ENCODE peak calls at places on chromosome 2, in five cellular contexts. One of them, this sample, is unnamed. For H3K4me1, the result is how much of the 10 kb centered on the place peaks cover.

GRCh38 chr2:10097352-10098148 is 17.3 kb upstream of the CYS1 start:
- DNase-seq in Peyer's patch: peak
- DNase-seq in right lobe of liver: peak
- DNase-seq in PC-9: peak
- DNase-seq in left lung: peak
- DNase-seq in this sample: peak

GRCh38 chr2:221572180-221572820 is at the start of gene EPHA4:
- DNase-seq in Peyer's patch: peak
- DNase-seq in right lobe of liver: peak
- DNase-seq in PC-9: peak
- DNase-seq in left lung: peak
- DNase-seq in this sample: peak

GRCh38 chr2:3594493-3595281 is at the start of gene COLEC11:
- DNase-seq in Peyer's patch: no peak
- DNase-seq in right lobe of liver: peak
- DNase-seq in left lung: peak
- DNase-seq in PC-9: no peak
- DNase-seq in this sample: no peak

GRCh38 chr2:98771264-98771663 is 40.3 kb upstream of the MGAT4A start:
- DNase-seq in left lung: no peak
- DNase-seq in PC-9: no peak
- DNase-seq in Peyer's patch: no peak
- DNase-seq in right lobe of liver: no peak
- DNase-seq in this sample: no peak

GRCh38 chr2:11764359-11764758 is 17.9 kb downstream of the LPIN1 start:
- DNase-seq in PC-9: no peak
- DNase-seq in right lobe of liver: peak
- DNase-seq in Peyer's patch: no peak
- DNase-seq in left lung: no peak
- DNase-seq in this sample: no peak

GRCh38 chr2:148963461-148963860 is 75.0 kb upstream of the LYPD6B start:
- DNase-seq in PC-9: no peak
- DNase-seq in Peyer's patch: no peak
- DNase-seq in left lung: no peak
- DNase-seq in right lobe of liver: no peak
- DNase-seq in this sample: no peak

GRCh38 chr2:198314559-198315153 is 510.3 kb downstream of the PLCL1 start:
- DNase-seq in PC-9: peak
- DNase-seq in Peyer's patch: no peak
- DNase-seq in right lobe of liver: no peak
- DNase-seq in left lung: no peak
- DNase-seq in this sample: peak

GRCh38 chr2:226077031-226077430 is 677.5 kb downstream of the NYAP2 start:
- DNase-seq in PC-9: no peak
- DNase-seq in right lobe of liver: no peak
- DNase-seq in left lung: no peak
- DNase-seq in Peyer's patch: no peak
- DNase-seq in this sample: no peak

GRCh38 chr2:3759766-3760165 is 56.4 kb downstream of the DCDC2C start:
- DNase-seq in PC-9: no peak
- DNase-seq in left lung: no peak
- DNase-seq in Peyer's patch: no peak
- DNase-seq in right lobe of liver: no peak
- DNase-seq in this sample: no peak

GRCh38 chr2:71500426-71501079 is 47.2 kb downstream of the DYSF start:
- DNase-seq in right lobe of liver: no peak
- DNase-seq in Peyer's patch: no peak
- DNase-seq in left lung: no peak
- DNase-seq in PC-9: no peak
- DNase-seq in this sample: no peak

GRCh38 chr2:2874805-2875204 is 502.8 kb downstream of the EIPR1 start:
- DNase-seq in PC-9: no peak
- DNase-seq in right lobe of liver: no peak
- DNase-seq in left lung: no peak
- DNase-seq in Peyer's patch: no peak
- DNase-seq in this sample: no peak

GRCh38 chr2:201257381-201257940 is 2.9 kb upstream of the CASP8 start:
- DNase-seq in PC-9: peak
- DNase-seq in left lung: peak
- DNase-seq in right lobe of liver: no peak
- DNase-seq in Peyer's patch: peak
- DNase-seq in this sample: peak

GRCh38 chr2:219701847-219702634 is 74.6 kb downstream of the SLC4A3 start:
- DNase-seq in left lung: no peak
- DNase-seq in Peyer's patch: no peak
- DNase-seq in PC-9: no peak
- DNase-seq in right lobe of liver: no peak
- DNase-seq in this sample: no peak

GRCh38 chr2:200077210-200077650 is 121.8 kb downstream of the MAIP1 start:
- DNase-seq in PC-9: peak
- DNase-seq in left lung: no peak
- DNase-seq in Peyer's patch: no peak
- DNase-seq in right lobe of liver: no peak
- DNase-seq in this sample: peak

GRCh38 chr2:135256531-135257258 is 204.6 kb downstream of the RAB3GAP1 start:
- DNase-seq in right lobe of liver: no peak
- DNase-seq in Peyer's patch: no peak
- DNase-seq in PC-9: peak
- DNase-seq in left lung: no peak
- DNase-seq in this sample: peak

GRCh38 chr2:135259116-135259515 is 207.0 kb downstream of the RAB3GAP1 start:
- DNase-seq in right lobe of liver: no peak
- DNase-seq in left lung: no peak
- DNase-seq in Peyer's patch: no peak
- DNase-seq in PC-9: no peak
- DNase-seq in this sample: no peak

GRCh38 chr2:135257383-135258090 is 205.4 kb downstream of the RAB3GAP1 start:
- DNase-seq in PC-9: no peak
- DNase-seq in right lobe of liver: no peak
- DNase-seq in Peyer's patch: no peak
- DNase-seq in left lung: no peak
- DNase-seq in this sample: peak

GRCh38 chr2:135255208-135255607 is 203.1 kb downstream of the RAB3GAP1 start:
- DNase-seq in PC-9: no peak
- DNase-seq in left lung: no peak
- DNase-seq in Peyer's patch: no peak
- DNase-seq in right lobe of liver: no peak
- DNase-seq in this sample: no peak

DNA sequence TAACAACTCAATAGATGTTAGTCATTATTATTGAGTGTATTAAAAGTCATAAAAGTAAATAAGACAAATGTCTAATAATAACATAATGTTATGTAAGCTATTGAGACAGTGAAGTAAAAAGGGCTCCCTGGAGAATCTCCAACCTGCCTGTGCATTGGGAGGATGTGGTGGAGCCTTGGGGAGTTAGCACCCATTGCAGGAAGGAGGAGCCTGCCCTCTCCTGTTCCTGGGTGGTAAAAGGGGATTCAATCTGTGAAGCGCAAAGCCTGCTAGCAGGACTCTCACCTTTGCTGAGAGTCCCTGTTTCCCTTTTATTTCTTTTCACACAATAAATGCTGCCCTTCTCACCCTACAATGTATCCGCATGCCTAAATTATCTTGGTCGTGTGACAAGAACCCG is 206.1 kb downstream of the RAB3GAP1 start:
- DNase-seq in left lung: no peak
- DNase-seq in right lobe of liver: no peak
- DNase-seq in PC-9: no peak
- DNase-seq in Peyer's patch: no peak
- DNase-seq in this sample: no peak
- TF ChIP-seq CTCF in left lung: no peak
- TF ChIP-seq CTCF in right lobe of liver: no peak
- TF ChIP-seq CTCF in PC-9: no peak
- TF ChIP-seq CTCF in Peyer's patch: no peak
- TF ChIP-seq CTCF in this sample: peak

GRCh38 chr2:238170386-238171071 is 11.8 kb downstream of the ERFE start:
- DNase-seq in left lung: no peak
- DNase-seq in right lobe of liver: no peak
- DNase-seq in Peyer's patch: no peak
- DNase-seq in PC-9: no peak
- DNase-seq in this sample: no peak
- H3K27ac ChIP-seq in left lung: no peak
- H3K27ac ChIP-seq in right lobe of liver: peak
- H3K27ac ChIP-seq in Peyer's patch: peak
- H3K27ac ChIP-seq in PC-9: peak
- H3K27ac ChIP-seq in this sample: no peak

GRCh38 chr2:73088703-73089102 is 17.2 kb upstream of the SFXN5 start:
- DNase-seq in Peyer's patch: no peak
- DNase-seq in PC-9: no peak
- DNase-seq in left lung: no peak
- DNase-seq in right lobe of liver: no peak
- DNase-seq in this sample: no peak

GRCh38 chr2:73087311-73087710 is 15.8 kb upstream of the SFXN5 start:
- DNase-seq in Peyer's patch: no peak
- DNase-seq in right lobe of liver: no peak
- DNase-seq in left lung: no peak
- DNase-seq in PC-9: no peak
- DNase-seq in this sample: no peak

GRCh38 chr2:73088211-73088610 is 16.7 kb upstream of the SFXN5 start:
- DNase-seq in Peyer's patch: no peak
- DNase-seq in PC-9: no peak
- DNase-seq in left lung: no peak
- DNase-seq in right lobe of liver: no peak
- DNase-seq in this sample: no peak

GRCh38 chr2:73091164-73091563 is 19.7 kb upstream of the SFXN5 start:
- DNase-seq in Peyer's patch: no peak
- DNase-seq in left lung: no peak
- DNase-seq in right lobe of liver: no peak
- DNase-seq in PC-9: no peak
- DNase-seq in this sample: no peak

DNA sequence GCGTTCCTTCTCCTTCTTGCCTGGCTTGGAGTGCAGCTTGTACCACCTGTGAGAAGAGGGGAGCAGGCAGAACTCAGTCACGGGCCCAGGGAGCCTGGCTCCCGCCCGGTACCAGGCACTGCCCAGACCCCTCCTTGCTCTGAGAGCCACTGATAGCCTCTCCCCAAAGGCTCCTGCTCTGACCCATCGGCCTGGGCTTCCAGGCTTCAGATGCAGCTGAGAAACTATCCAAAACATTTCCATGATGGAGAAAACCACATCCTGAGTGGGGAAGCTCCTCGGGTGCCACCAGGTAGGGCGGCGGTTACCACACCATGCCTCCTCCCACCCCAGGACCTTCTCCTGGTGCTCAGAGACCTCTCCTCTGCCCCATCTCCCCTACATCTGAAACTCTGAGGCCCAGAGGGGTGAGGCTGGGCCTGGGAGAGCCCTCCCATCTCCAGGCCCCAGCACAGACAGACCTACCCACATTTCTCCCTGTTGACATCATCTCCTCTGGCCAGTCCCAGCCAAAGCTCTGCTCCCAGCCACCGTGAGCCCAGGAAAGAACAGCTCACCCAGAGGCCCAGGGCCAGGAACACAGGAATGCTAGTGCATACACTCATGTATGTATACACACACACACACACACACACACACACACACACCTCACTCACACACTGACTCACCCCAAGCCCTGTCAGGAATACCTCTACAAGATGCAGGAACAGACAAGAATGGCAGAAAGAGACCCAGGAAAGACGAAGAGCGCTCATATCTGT is 17.9 kb upstream of the SFXN5 start:
- DNase-seq in right lobe of liver: no peak
- DNase-seq in PC-9: peak
- DNase-seq in left lung: peak
- DNase-seq in Peyer's patch: no peak
- DNase-seq in this sample: peak
- H3K4me1 ChIP-seq in right lobe of liver: under half
- H3K4me1 ChIP-seq in PC-9: under half
- H3K4me1 ChIP-seq in left lung: under half
- H3K4me1 ChIP-seq in Peyer's patch: under half
- H3K4me1 ChIP-seq in this sample: under half

GRCh38 chr2:127811922-127812321 is 951 bp upstream of the WDR33 start:
- DNase-seq in right lobe of liver: no peak
- DNase-seq in left lung: no peak
- DNase-seq in Peyer's patch: no peak
- DNase-seq in PC-9: no peak
- DNase-seq in this sample: no peak

GRCh38 chr2:127807678-127808353 is 3.2 kb downstream of the WDR33 start:
- DNase-seq in left lung: no peak
- DNase-seq in PC-9: no peak
- DNase-seq in Peyer's patch: no peak
- DNase-seq in right lobe of liver: no peak
- DNase-seq in this sample: no peak

GRCh38 chr2:127811397-127811860 is 458 bp upstream of the WDR33 start:
- DNase-seq in Peyer's patch: no peak
- DNase-seq in left lung: no peak
- DNase-seq in right lobe of liver: peak
- DNase-seq in PC-9: no peak
- DNase-seq in this sample: no peak

GRCh38 chr2:127810156-127810636 is 775 bp downstream of the WDR33 start:
- DNase-seq in left lung: no peak
- DNase-seq in PC-9: peak
- DNase-seq in Peyer's patch: no peak
- DNase-seq in right lobe of liver: no peak
- DNase-seq in this sample: peak

DNA sequence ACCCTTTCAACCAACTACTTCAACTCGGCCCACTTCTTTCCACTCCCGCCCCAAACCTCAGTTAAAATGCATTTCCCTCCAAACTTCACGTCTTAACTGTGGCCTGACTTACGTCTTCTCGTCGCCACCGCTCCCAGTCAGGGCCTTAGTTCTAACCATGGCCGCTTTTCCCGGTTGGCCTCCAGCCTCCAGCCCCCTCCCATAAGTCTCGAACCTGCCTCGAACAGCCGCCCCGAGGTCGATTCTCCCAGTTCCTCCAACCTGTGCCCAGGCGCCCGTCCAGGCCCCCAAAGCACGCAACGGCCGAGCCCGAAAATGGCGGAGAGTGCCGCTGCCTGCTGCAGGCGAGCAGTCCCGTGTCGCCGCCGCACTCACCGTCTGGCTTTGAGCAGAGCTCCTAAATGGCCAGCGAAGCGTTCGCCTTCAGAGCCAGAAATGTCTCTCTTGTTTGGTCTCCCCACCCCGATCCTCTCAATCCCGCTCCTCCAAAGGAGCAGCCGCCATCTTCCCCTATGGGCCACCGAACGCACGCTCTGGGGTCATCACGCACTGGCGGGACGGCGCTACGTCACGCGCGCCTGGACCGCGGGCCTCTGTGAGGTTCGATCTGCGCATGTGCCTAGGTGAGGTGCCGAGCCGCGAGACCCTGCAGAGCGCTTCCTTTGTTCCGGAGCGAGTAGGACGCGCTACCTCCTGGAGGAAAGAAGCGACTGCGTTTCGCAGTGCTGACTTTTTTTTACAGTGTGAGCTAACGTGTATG is at the start of gene WDR33:
- DNase-seq in left lung: peak
- DNase-seq in Peyer's patch: peak
- DNase-seq in right lobe of liver: peak
- DNase-seq in PC-9: peak
- DNase-seq in this sample: peak
- TF ChIP-seq CTCF in left lung: no peak
- TF ChIP-seq CTCF in Peyer's patch: no peak
- TF ChIP-seq CTCF in right lobe of liver: peak
- TF ChIP-seq CTCF in PC-9: no peak
- TF ChIP-seq CTCF in this sample: peak

This sample was measured in foreskin keratinocyte.